ENCODE peak calls at places on chromosomes 16 and 17, in nine cellular contexts. I is prostate gland; M is tibial artery; L is pancreas; N is CD4-positive, alpha-beta memory T cell; E is AG04449; F is HFF-Myc; W is GM23338; Q is brain microvascular endothelial cell. Z is an unnamed sample.

GRCh38 chr17:48056246-48056745 is 8.1 kb downstream of the NFE2L1 start:
- DNase-seq in F (no peak), N (no peak), M (no peak), I (no peak), Q (no peak), W (peak), E (no peak), L (no peak), Z (no peak)

GRCh38 chr17:67608691-67609090 is 109.0 kb upstream of the NOL11 start:
- DNase-seq in N (no peak), W (no peak), F (no peak), I (no peak), M (no peak), Q (peak), E (peak), L (no peak), Z (peak)

GRCh38 chr17:12665263-12666210 is at the start of gene MYOCD:
- DNase-seq in L (peak), N (no peak), E (peak), M (peak), F (no peak), Q (peak), I (no peak), W (peak), Z (no peak)

GRCh38 chr17:76736349-76737081 is 616 bp downstream of the SRSF2 start:
- DNase-seq in F (no peak), Q (peak), M (peak), I (peak), L (peak), E (no peak), N (peak), W (peak), Z (no peak)

GRCh38 chr17:76088041-76088867 is 9.3 kb downstream of the ZACN start:
- DNase-seq in F (no peak), E (no peak), Q (no peak), M (no peak), N (no peak), W (peak), L (peak), I (no peak), Z (no peak)

GRCh38 chr17:1931759-1932579 is 93.2 kb downstream of the RTN4RL1 start:
- DNase-seq in E (no peak), Q (no peak), N (no peak), M (no peak), W (peak), I (peak), L (peak), F (no peak), Z (no peak)

GRCh38 chr16:76976756-76977155 is 214.2 kb upstream of the MON1B start:
- DNase-seq in I (no peak), W (no peak), L (no peak), M (no peak), Q (no peak), F (no peak), N (no peak), E (no peak), Z (no peak)

GRCh38 chr17:72063756-72064461 is 56.9 kb upstream of the SOX9 start:
- DNase-seq in M (no peak), W (no peak), I (no peak), E (no peak), L (no peak), Q (no peak), N (no peak), F (no peak), Z (no peak)

GRCh38 chr17:16484445-16485169 is 7.4 kb downstream of the LRRC75A start:
- DNase-seq in E (no peak), L (no peak), I (no peak), M (no peak), Q (no peak), W (peak), F (no peak), N (no peak), Z (no peak)

GRCh38 chr17:39564201-39564828 is 43.4 kb downstream of the NEUROD2 start:
- DNase-seq in F (no peak), N (no peak), I (no peak), E (no peak), Q (no peak), W (peak), M (no peak), L (no peak), Z (no peak)

GRCh38 chr16:85829751-85830445 is 30.4 kb downstream of the COX4I1 start:
- DNase-seq in I (no peak), F (no peak), W (no peak), M (peak), L (no peak), Q (no peak), N (no peak), E (no peak), Z (no peak)

GRCh38 chr17:3890082-3890892 is 2.6 kb downstream of the CAMKK1 start:
- DNase-seq in L (no peak), N (no peak), I (peak), E (peak), M (peak), F (peak), W (no peak), Q (peak), Z (peak)

GRCh38 chr16:77190190-77190477 is 856 bp upstream of the MON1B start:
- DNase-seq in Q (no peak), I (no peak), F (no peak), W (no peak), E (no peak), M (no peak), L (no peak), N (no peak), Z (no peak)

GRCh38 chr17:64357191-64357981 is 33.3 kb downstream of the PECAM1 start:
- DNase-seq in W (peak), I (no peak), M (peak), E (peak), L (no peak), N (no peak), Q (peak), F (peak), Z (no peak)

GRCh38 chr16:88479795-88480760 is 27.0 kb downstream of the ZFPM1 start:
- DNase-seq in M (no peak), L (no peak), W (no peak), Q (no peak), F (no peak), N (peak), E (no peak), I (no peak), Z (no peak)

GRCh38 chr17:48871551-48872351 is 20.8 kb upstream of the ATP5MC1 start:
- DNase-seq in L (peak), W (no peak), N (no peak), M (peak), F (no peak), Q (no peak), E (no peak), I (no peak), Z (no peak)

GRCh38 chr17:34757106-34757505 is 177.7 kb downstream of the TMEM132E start:
- DNase-seq in I (no peak), L (no peak), F (no peak), E (no peak), M (no peak), N (no peak), Q (no peak), W (no peak), Z (no peak)

GRCh38 chr17:29625037-29625750 is 2.5 kb upstream of the CORO6 start:
- DNase-seq in Q (no peak), W (peak), M (no peak), I (no peak), E (no peak), F (no peak), N (no peak), L (no peak), Z (no peak)

GRCh38 chr17:42251115-42251514 is 25.1 kb downstream of the STAT5B start:
- DNase-seq in N (no peak), I (no peak), F (no peak), E (no peak), Q (no peak), W (peak), L (no peak), M (no peak), Z (no peak)

GRCh38 chr16:20001856-20002707 is 71.6 kb downstream of the GPR139 start:
- DNase-seq in N (no peak), Q (no peak), W (no peak), L (peak), F (no peak), M (no peak), I (no peak), E (no peak), Z (no peak)

GRCh38 chr17:67628580-67629013 is 89.1 kb upstream of the NOL11 start:
- DNase-seq in L (peak), F (no peak), N (peak), I (no peak), E (no peak), Q (no peak), M (no peak), W (peak), Z (no peak)

GRCh38 chr17:77089118-77089477 is 51.7 kb upstream of the SEC14L1 start:
- DNase-seq in F (no peak), E (no peak), Q (no peak), N (no peak), W (no peak), M (no peak), I (no peak), L (peak), Z (no peak)

GRCh38 chr17:9837551-9838471 is 12.1 kb downstream of the GLP2R start:
- DNase-seq in M (peak), I (no peak), N (no peak), Q (peak), L (no peak), F (no peak), W (peak), E (peak), Z (no peak)

GRCh38 chr17:77001487-77001886 is 133.3 kb downstream of the MGAT5B start:
- DNase-seq in F (no peak), N (no peak), L (no peak), Q (no peak), M (no peak), W (no peak), E (no peak), I (no peak), Z (no peak)

GRCh38 chr17:556431-556995 is 158.1 kb downstream of the VPS53 start:
- DNase-seq in Q (no peak), M (no peak), L (no peak), I (no peak), F (no peak), N (no peak), W (peak), E (no peak), Z (no peak)

GRCh38 chr16:75257886-75258806 is 6.7 kb upstream of the BCAR1 start:
- DNase-seq in M (no peak), E (no peak), L (peak), I (no peak), F (no peak), W (no peak), N (no peak), Q (no peak), Z (no peak)

GRCh38 chr17:61520897-61521296 is 68.7 kb downstream of the TBX4 start:
- DNase-seq in F (no peak), M (no peak), L (no peak), I (no peak), N (no peak), W (no peak), Q (no peak), E (no peak), Z (no peak)

GRCh38 chr17:49582055-49582703 is 6.5 kb downstream of the NXPH3 start:
- DNase-seq in F (no peak), I (no peak), E (no peak), M (no peak), Q (no peak), N (no peak), L (no peak), W (no peak), Z (no peak)

GRCh38 chr17:13031718-13032350 is 14.0 kb upstream of the ELAC2 start:
- DNase-seq in I (no peak), M (peak), L (no peak), Q (peak), W (peak), F (no peak), E (no peak), N (peak), Z (peak)

GRCh38 chr17:11598274-11599221 is at the start of gene DNAH9:
- DNase-seq in M (peak), W (peak), F (peak), L (peak), N (no peak), Q (peak), I (peak), E (no peak), Z (peak)

GRCh38 chr16:69243479-69243878 is 56.5 kb downstream of the SNTB2 start:
- DNase-seq in N (no peak), L (no peak), Q (peak), W (no peak), E (peak), M (no peak), I (no peak), F (no peak), Z (no peak)

GRCh38 chr16:1494711-1495110 is 1.6 kb downstream of the TELO2 start:
- DNase-seq in N (no peak), M (no peak), E (no peak), W (no peak), I (no peak), L (no peak), F (no peak), Q (no peak), Z (no peak)

GRCh38 chr17:45087978-45088377 is 26.9 kb downstream of the NMT1 start:
- DNase-seq in M (no peak), N (no peak), E (no peak), L (no peak), F (no peak), I (no peak), W (no peak), Q (no peak), Z (no peak)
- H3K4me3 ChIP-seq in M (no peak), N (no peak), E (no peak), L (no peak), F (no peak), I (no peak), W (no peak), Q (no peak), Z (no peak)

GRCh38 chr16:49528564-49529150 is 155.1 kb downstream of the C16orf78 start:
- DNase-seq in L (no peak), E (no peak), M (no peak), N (no peak), Q (no peak), F (no peak), I (no peak), W (no peak), Z (no peak)

GRCh38 chr16:49529646-49530045 is 156.0 kb downstream of the C16orf78 start:
- DNase-seq in I (no peak), L (no peak), W (no peak), Q (no peak), M (no peak), E (no peak), F (no peak), N (no peak), Z (no peak)

GRCh38 chr16:49526966-49527365 is 153.4 kb downstream of the C16orf78 start:
- DNase-seq in F (no peak), N (no peak), W (no peak), I (no peak), L (no peak), M (no peak), Q (no peak), E (no peak), Z (no peak)

GRCh38 chr16:49528035-49528434 is 154.4 kb downstream of the C16orf78 start:
- DNase-seq in M (no peak), N (peak), F (no peak), L (no peak), W (no peak), E (no peak), Q (peak), I (no peak), Z (no peak)

DNA sequence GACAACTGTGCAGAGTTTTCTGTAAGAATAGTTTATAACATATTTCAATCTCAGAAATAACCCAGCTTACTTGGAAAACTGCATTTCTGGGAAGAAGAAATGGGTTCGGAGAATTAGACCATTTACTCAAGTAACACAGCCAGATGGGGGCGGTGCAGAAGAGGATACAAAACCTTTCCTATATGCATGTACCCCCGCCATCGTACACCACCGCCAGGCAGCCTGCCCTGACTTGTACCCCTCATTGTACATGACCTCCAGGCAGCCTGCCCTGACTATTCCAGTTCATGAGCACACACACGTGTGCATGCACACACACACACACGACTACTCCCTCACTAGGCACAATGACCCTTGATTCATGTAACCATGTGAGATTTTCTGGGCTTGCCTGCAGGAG is 154.0 kb downstream of the C16orf78 start:
- DNase-seq in I (no peak), Q (no peak), W (no peak), F (no peak), E (no peak), L (no peak), N (no peak), M (peak), Z (no peak)
- H3K4me3 ChIP-seq in I (peak), Q (no peak), W (no peak), F (no peak), E (no peak), L (no peak), N (no peak), M (peak), Z (no peak)

GRCh38 chr17:73091410-73091769 is 1.1 kb downstream of the SLC39A11 start:
- DNase-seq in F (no peak), N (no peak), E (no peak), W (no peak), L (no peak), M (no peak), I (no peak), Q (no peak), Z (no peak)
- H3K4me3 ChIP-seq in F (peak), N (peak), E (peak), W (peak), L (peak), M (peak), I (no peak), Q (peak), Z (peak)

DNA sequence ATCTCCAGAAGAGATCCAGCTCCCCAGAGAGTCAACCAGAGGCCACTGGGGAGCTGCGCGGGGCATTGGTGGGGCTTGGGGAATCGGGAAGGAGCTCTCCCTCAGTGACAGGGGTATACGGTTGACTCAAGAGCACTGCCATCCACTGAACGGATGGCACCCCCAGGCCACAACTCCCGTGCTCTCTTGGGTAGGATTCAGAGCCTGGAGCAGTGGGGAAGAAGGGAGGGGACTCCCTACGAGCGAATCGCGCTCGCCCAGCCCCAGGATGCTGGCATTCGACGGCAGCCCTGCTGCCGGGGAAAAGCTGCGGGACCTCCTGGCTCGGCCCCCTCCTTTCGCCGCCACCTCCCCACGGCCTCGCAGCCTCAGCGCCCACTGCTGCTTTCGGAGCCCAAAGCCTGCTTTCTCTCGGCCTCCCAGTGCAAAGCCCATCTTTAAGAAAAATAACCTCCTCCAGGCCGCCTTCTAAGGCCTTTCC is 532 bp upstream of the TPPP3 start:
- DNase-seq in L (peak), I (no peak), E (no peak), Q (no peak), N (peak), W (no peak), F (no peak), M (no peak), Z (no peak)
- H3K4me3 ChIP-seq in L (peak), I (peak), E (peak), Q (peak), N (no peak), W (peak), F (no peak), M (peak), Z (no peak)

GRCh38 chr16:13953501-13953900 is 33.5 kb downstream of the ERCC4 start:
- DNase-seq in N (no peak), E (no peak), F (no peak), L (no peak), Q (no peak), W (no peak), M (no peak), I (no peak), Z (no peak)

GRCh38 chr16:13945734-13946490 is 26.0 kb downstream of the ERCC4 start:
- DNase-seq in F (no peak), M (no peak), L (no peak), N (no peak), W (no peak), E (no peak), Q (no peak), I (no peak), Z (no peak)

GRCh38 chr16:13956635-13957196 is 36.8 kb downstream of the ERCC4 start:
- DNase-seq in M (no peak), E (no peak), W (no peak), L (no peak), Q (no peak), F (no peak), N (peak), I (no peak), Z (no peak)

DNA sequence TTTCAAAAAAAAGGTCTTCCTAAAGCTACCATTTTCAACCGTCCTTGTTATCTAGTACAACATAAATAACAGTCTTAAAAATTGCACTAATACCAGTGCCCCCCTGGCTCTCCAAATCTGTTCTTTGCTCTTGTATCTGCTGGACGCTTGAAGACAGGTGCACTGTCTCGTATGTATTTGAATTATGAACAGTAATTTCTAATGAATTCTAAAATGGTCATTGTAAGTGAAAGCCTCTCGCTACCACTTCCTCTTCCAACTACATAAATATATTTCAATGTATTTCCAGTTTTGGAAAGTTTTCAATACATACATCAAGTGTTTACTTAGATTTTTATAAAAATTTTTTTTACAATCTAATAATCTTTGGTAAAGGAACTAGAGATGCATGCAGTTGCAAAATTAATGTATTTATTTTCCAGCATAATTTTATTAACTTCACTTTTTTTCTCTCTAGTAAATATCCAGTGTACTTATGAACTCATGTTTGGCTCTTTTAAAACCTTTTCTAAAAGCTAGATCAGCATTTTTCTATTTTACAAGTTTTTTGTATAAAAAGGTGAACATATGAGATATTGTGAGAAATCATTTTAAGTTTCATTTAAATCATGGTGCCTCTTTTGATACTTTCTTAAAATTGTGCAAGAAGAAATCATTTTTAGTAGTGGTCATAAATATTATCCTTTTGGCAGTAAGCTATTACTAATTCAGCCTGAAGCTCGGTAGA is 31.0 kb downstream of the ERCC4 start:
- DNase-seq in E (no peak), Q (no peak), M (no peak), F (no peak), W (no peak), N (no peak), L (no peak), I (no peak), Z (no peak)
- H3K4me3 ChIP-seq in E (no peak), Q (no peak), M (no peak), F (no peak), W (no peak), N (no peak), L (no peak), I (no peak), Z (no peak)

GRCh38 chr16:31202402-31203385 is at the start of gene PYCARD:
- DNase-seq in M (peak), N (peak), E (no peak), I (peak), Q (no peak), L (peak), W (peak), F (no peak), Z (no peak)
- H3K4me3 ChIP-seq in M (peak), N (peak), E (peak), I (peak), Q (peak), L (peak), W (peak), F (peak), Z (peak)

Z was measured in keratinocyte.